ENCODE peak calls at places on chromosomes 4 and X, in six cellular contexts. N is AG20443; O is activated CD4-positive, alpha-beta T cell treated with anti-CD3 and anti-CD28 coated beads, Interleukin-2, amount 50 U/mL, for 1 hour; K is SJSA1; T is mammary epithelial cell; V is CD4-positive, alpha-beta memory T cell. S is an unnamed sample.

GRCh38 chr4:146439999-146440398 is 81.7 kb downstream of the SLC10A7 start:
- DNase-seq in N (no peak), O (no peak), K (no peak), T (no peak), V (no peak), S (no peak)

GRCh38 chr4:173699841-173700475 is 169.9 kb upstream of the HAND2 start:
- DNase-seq in N (no peak), O (no peak), K (no peak), T (no peak), V (no peak), S (no peak)

GRCh38 chr4:6466756-6467381 is 5.5 kb downstream of the PPP2R2C start:
- DNase-seq in N (no peak), O (no peak), K (no peak), T (no peak), V (no peak), S (no peak)

GRCh38 chr4:27016551-27016950 is 155.9 kb downstream of the STIM2 start:
- DNase-seq in N (no peak), O (no peak), K (no peak), T (no peak), V (no peak), S (no peak)

GRCh38 chrX:75547783-75548182 is 24.9 kb upstream of the ZDHHC15 start:
- DNase-seq in N (no peak), O (no peak), K (no peak), T (no peak), V (no peak), S (peak; percentile 72)

GRCh38 chrX:9494806-9495205 is 29.9 kb downstream of the TBL1X start:
- DNase-seq in N (peak; percentile 12), O (no peak), K (no peak), T (no peak), V (no peak), S (no peak)

GRCh38 chr4:39928538-39928937 is 49.2 kb downstream of the PDS5A start:
- DNase-seq in N (no peak), O (no peak), K (no peak), T (no peak), V (no peak), S (no peak)

GRCh38 chrX:7706032-7706431 is 136.9 kb upstream of the VCX start:
- DNase-seq in N (peak; percentile 5), O (no peak), K (no peak), T (no peak), V (no peak), S (no peak)

GRCh38 chr4:6307891-6308290 is 38.2 kb downstream of the WFS1 start:
- DNase-seq in N (no peak), O (no peak), K (no peak), T (no peak), V (no peak), S (no peak)

GRCh38 chr4:96093057-96093456 is 253.2 kb downstream of the PDHA2 start:
- DNase-seq in N (no peak), O (no peak), K (no peak), T (no peak), V (no peak), S (no peak)

GRCh38 chrX:51860679-51861078 is 32.7 kb upstream of the MAGED1 start:
- DNase-seq in N (peak; percentile 48), O (no peak), K (peak; percentile 4), T (peak; percentile 38), V (no peak), S (no peak)